ENCODE peak calls at places on chromosomes 6 and 20, in five cellular contexts. One of them, this sample, is unnamed.

GRCh38 chr6:88547768-88548167 is 381.6 kb upstream of the CNR1 start:
- DNase-seq in activated naive CD8-positive, alpha-beta T cell treated with anti-CD3 and anti-CD28 coated beads, Interleukin-2, amount 50 U/mL, for 24 hours: no peak
- DNase-seq in Karpas-422: no peak
- DNase-seq in MV-4-11: peak
- DNase-seq in Peyer's patch: no peak
- DNase-seq in this sample: no peak

GRCh38 chr6:157574851-157575424 is 193.9 kb downstream of the ZDHHC14 start:
- DNase-seq in activated naive CD8-positive, alpha-beta T cell treated with anti-CD3 and anti-CD28 coated beads, Interleukin-2, amount 50 U/mL, for 24 hours: no peak
- DNase-seq in Karpas-422: no peak
- DNase-seq in MV-4-11: no peak
- DNase-seq in Peyer's patch: no peak
- DNase-seq in this sample: no peak

GRCh38 chr6:2858678-2859324 is 17.1 kb upstream of the SERPINB1 start:
- DNase-seq in activated naive CD8-positive, alpha-beta T cell treated with anti-CD3 and anti-CD28 coated beads, Interleukin-2, amount 50 U/mL, for 24 hours: no peak
- DNase-seq in Karpas-422: no peak
- DNase-seq in MV-4-11: no peak
- DNase-seq in Peyer's patch: peak
- DNase-seq in this sample: no peak

GRCh38 chr20:44642203-44643153 is 9.0 kb downstream of the ADA start:
- DNase-seq in activated naive CD8-positive, alpha-beta T cell treated with anti-CD3 and anti-CD28 coated beads, Interleukin-2, amount 50 U/mL, for 24 hours: peak
- DNase-seq in Karpas-422: no peak
- DNase-seq in MV-4-11: peak
- DNase-seq in Peyer's patch: peak
- DNase-seq in this sample: peak

GRCh38 chr6:108619431-108620197 is 58.9 kb downstream of the FOXO3 start:
- DNase-seq in activated naive CD8-positive, alpha-beta T cell treated with anti-CD3 and anti-CD28 coated beads, Interleukin-2, amount 50 U/mL, for 24 hours: no peak
- DNase-seq in Karpas-422: no peak
- DNase-seq in MV-4-11: no peak
- DNase-seq in Peyer's patch: no peak
- DNase-seq in this sample: no peak

GRCh38 chr6:159461998-159462397 is 231.0 kb downstream of the SOD2 start:
- DNase-seq in activated naive CD8-positive, alpha-beta T cell treated with anti-CD3 and anti-CD28 coated beads, Interleukin-2, amount 50 U/mL, for 24 hours: no peak
- DNase-seq in Karpas-422: peak
- DNase-seq in MV-4-11: peak
- DNase-seq in Peyer's patch: no peak
- DNase-seq in this sample: no peak

GRCh38 chr6:132020138-132020551 is 69.0 kb upstream of the CCN2 start:
- DNase-seq in activated naive CD8-positive, alpha-beta T cell treated with anti-CD3 and anti-CD28 coated beads, Interleukin-2, amount 50 U/mL, for 24 hours: no peak
- DNase-seq in Karpas-422: no peak
- DNase-seq in MV-4-11: no peak
- DNase-seq in Peyer's patch: peak
- DNase-seq in this sample: no peak

GRCh38 chr6:79705456-79705995 is 74.4 kb downstream of the SH3BGRL2 start:
- DNase-seq in activated naive CD8-positive, alpha-beta T cell treated with anti-CD3 and anti-CD28 coated beads, Interleukin-2, amount 50 U/mL, for 24 hours: no peak
- DNase-seq in Karpas-422: no peak
- DNase-seq in MV-4-11: no peak
- DNase-seq in Peyer's patch: no peak
- DNase-seq in this sample: no peak

GRCh38 chr6:18432180-18432579 is 45.0 kb downstream of the RNF144B start:
- DNase-seq in activated naive CD8-positive, alpha-beta T cell treated with anti-CD3 and anti-CD28 coated beads, Interleukin-2, amount 50 U/mL, for 24 hours: no peak
- DNase-seq in Karpas-422: no peak
- DNase-seq in MV-4-11: no peak
- DNase-seq in Peyer's patch: no peak
- DNase-seq in this sample: no peak

GRCh38 chr6:118813795-118814194 is 80.2 kb upstream of the ASF1A start:
- DNase-seq in activated naive CD8-positive, alpha-beta T cell treated with anti-CD3 and anti-CD28 coated beads, Interleukin-2, amount 50 U/mL, for 24 hours: no peak
- DNase-seq in Karpas-422: no peak
- DNase-seq in MV-4-11: peak
- DNase-seq in Peyer's patch: no peak
- DNase-seq in this sample: no peak